ENCODE peak calls at places on chromosomes 1 and 21, in ten cellular contexts. Z is psoas muscle; M is CD8-positive, alpha-beta T cell; R is body of pancreas; P is MM.1S; G is stomach; D is Panc1; H is mesenchymal stem cell; E is CD8-positive, alpha-beta memory T cell; J is OCI-LY7. A is an unnamed sample.

GRCh38 chr1:11156441-11156840 is 32.7 kb upstream of the ANGPTL7 start:
- DNase-seq in Z (no peak), M (no peak), R (no peak), P (no peak), G (no peak), D (no peak), H (no peak), E (no peak), J (no peak), A (no peak)

GRCh38 chr1:5109652-5110051 is 455.2 kb downstream of the AJAP1 start:
- DNase-seq in Z (no peak), M (no peak), R (no peak), P (no peak), G (no peak), D (no peak), H (no peak), E (no peak), J (no peak), A (no peak)

GRCh38 chr1:202958544-202959275 is 598 bp upstream of the ADIPOR1 start:
- DNase-seq in Z (no peak), M (peak; percentile 44), R (no peak), P (peak; percentile 25), G (no peak), D (no peak), H (no peak), E (no peak), J (no peak), A (no peak)

GRCh38 chr1:157542676-157543075 is 9.6 kb downstream of the FCRL5 start:
- DNase-seq in Z (no peak), M (no peak), R (no peak), P (no peak), G (no peak), D (no peak), H (no peak), E (no peak), J (no peak), A (no peak)

GRCh38 chr1:213138391-213138790 is 87.3 kb downstream of the RPS6KC1 start:
- DNase-seq in Z (no peak), M (no peak), R (no peak), P (no peak), G (no peak), D (no peak), H (no peak), E (no peak), J (no peak), A (no peak)

GRCh38 chr21:25938673-25939395 is 204.1 kb downstream of the GABPA start:
- DNase-seq in Z (no peak), M (no peak), R (no peak), P (no peak), G (peak; percentile 51), D (no peak), H (peak; percentile 22), E (no peak), J (no peak), A (peak; percentile 81)

GRCh38 chr1:16925635-16926490 is 4.1 kb downstream of the CROCC start:
- DNase-seq in Z (peak; percentile 14), M (no peak), R (no peak), P (no peak), G (no peak), D (no peak), H (no peak), E (no peak), J (no peak), A (no peak)

GRCh38 chr1:14849038-14849437 is 250.6 kb downstream of the KAZN start:
- DNase-seq in Z (no peak), M (no peak), R (no peak), P (no peak), G (no peak), D (no peak), H (no peak), E (no peak), J (no peak), A (no peak)

DNA sequence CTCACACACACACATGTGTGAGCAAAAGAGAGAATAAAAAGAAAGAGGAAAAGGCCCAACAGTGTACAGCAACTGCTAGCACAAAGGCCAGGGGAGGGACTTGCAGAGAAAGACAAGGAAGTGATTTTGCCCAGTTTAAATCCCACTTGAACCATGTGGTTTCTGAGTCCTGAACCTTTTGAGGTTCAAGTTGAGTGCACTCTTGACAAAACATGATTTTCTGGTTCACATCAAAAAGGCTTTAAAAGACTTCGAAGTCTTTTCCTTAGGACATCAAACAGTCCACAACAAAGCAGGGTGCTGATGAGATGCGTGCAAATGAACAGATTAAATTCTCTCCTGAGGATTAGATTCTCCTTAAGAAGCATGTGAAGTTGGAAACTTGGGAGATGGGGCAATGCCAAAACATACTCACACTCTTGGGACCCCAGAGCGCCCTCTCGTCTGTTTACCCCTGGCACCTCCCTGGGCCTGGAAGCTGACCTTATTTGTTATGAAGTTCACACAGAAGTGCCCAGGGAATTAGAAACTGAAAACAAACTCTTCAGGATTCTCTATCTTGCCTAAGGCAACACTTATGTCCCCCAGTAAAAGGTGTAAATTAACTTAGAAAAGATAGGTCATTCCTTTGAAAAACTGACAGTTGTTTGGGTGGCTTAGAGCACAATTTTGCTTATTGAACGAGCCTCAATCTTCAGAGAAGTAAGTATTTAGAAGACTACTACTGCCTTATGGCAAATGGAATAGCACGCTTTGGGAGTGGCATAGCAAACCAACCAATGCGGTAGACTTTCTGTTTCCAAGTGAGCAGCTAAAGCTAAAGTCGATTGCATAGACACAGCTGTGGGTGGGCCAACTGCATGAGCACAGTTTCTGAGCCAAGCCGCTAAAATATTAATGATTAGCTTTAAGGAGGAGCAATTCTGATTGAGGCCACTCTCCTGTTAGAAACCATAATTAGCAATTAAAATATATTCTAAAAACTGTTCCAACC is 31.6 kb downstream of the RNF220 start:
- DNase-seq in Z (no peak), M (no peak), R (no peak), P (no peak), G (no peak), D (no peak), H (no peak), E (no peak), J (no peak), A (no peak)
- H3K27ac ChIP-seq in Z (no peak overlapping the region), M (no peak overlapping the region), R (no peak overlapping the region), P (no peak overlapping the region), G (no peak overlapping the region), D (peak overlapping the region; percentile 86), H (no peak overlapping the region), E (no peak overlapping the region), J (no peak overlapping the region), A (no peak overlapping the region)

GRCh38 chr1:34779962-34780361 is 1.1 kb upstream of the GJB3 start:
- DNase-seq in Z (no peak), M (no peak), R (no peak), P (no peak), G (no peak), D (no peak), H (no peak), E (no peak), J (no peak), A (no peak)

GRCh38 chr1:34781071-34781843 is at the start of gene GJB3:
- DNase-seq in Z (no peak), M (no peak), R (no peak), P (no peak), G (no peak), D (no peak), H (no peak), E (no peak), J (no peak), A (no peak)

GRCh38 chr1:34779526-34779925 is 1.5 kb upstream of the GJB3 start:
- DNase-seq in Z (no peak), M (no peak), R (no peak), P (no peak), G (no peak), D (no peak), H (no peak), E (no peak), J (no peak), A (no peak)

GRCh38 chr1:34781844-34782391 is 904 bp downstream of the GJB3 start:
- DNase-seq in Z (no peak), M (no peak), R (no peak), P (no peak), G (peak; percentile 58), D (no peak), H (no peak), E (no peak), J (no peak), A (no peak)

GRCh38 chr1:34780528-34780927 is 486 bp upstream of the GJB3 start:
- DNase-seq in Z (no peak), M (no peak), R (no peak), P (no peak), G (no peak), D (no peak), H (no peak), E (no peak), J (no peak), A (no peak)
- H3K4me3 ChIP-seq in Z (no peak overlapping the region), M (no peak overlapping the region), R (no peak overlapping the region), P (no peak overlapping the region), G (no peak overlapping the region), D (no peak overlapping the region), H (no peak overlapping the region), E (no peak overlapping the region), J (no peak overlapping the region), A (peak overlapping the region; percentile 46)

GRCh38 chr1:94237291-94238226 is at the start of gene ARHGAP29:
- DNase-seq in Z (peak; percentile 82), M (peak; percentile 31), R (peak; percentile 89), P (peak; percentile 75), G (peak; percentile 88), D (no peak), H (peak; percentile 69), E (no peak), J (peak; percentile 40), A (no peak)
- H3K4me1 ChIP-seq in Z (peaks cover 10% of the 10 kb centered on the region), M (peaks cover 5% of the 10 kb centered on the region), R (peaks cover 17% of the 10 kb centered on the region), P (no peaks in the 10 kb centered on the region), G (no peaks in the 10 kb centered on the region), D (peaks cover 36% of the 10 kb centered on the region), H (no peaks in the 10 kb centered on the region), E (no peaks in the 10 kb centered on the region), J (peaks cover 6% of the 10 kb centered on the region), A (peaks cover 22% of the 10 kb centered on the region)

GRCh38 chr1:85279463-85280080 is 3.1 kb upstream of the BCL10 start:
- DNase-seq in Z (no peak), M (no peak), R (no peak), P (no peak), G (no peak), D (no peak), H (no peak), E (no peak), J (peak; percentile 22), A (no peak)

GRCh38 chr1:85278853-85279314 is 2.5 kb upstream of the BCL10 start:
- DNase-seq in Z (no peak), M (no peak), R (no peak), P (no peak), G (peak; percentile 53), D (peak; percentile 99), H (peak; percentile 97), E (no peak), J (no peak), A (no peak)

GRCh38 chr1:85277027-85277625 is 694 bp upstream of the BCL10 start:
- DNase-seq in Z (no peak), M (no peak), R (no peak), P (no peak), G (no peak), D (no peak), H (no peak), E (no peak), J (no peak), A (no peak)

GRCh38 chr1:85276290-85277026 is at the start of gene BCL10:
- DNase-seq in Z (peak; percentile 99), M (peak; percentile 98), R (peak; percentile 99), P (peak; percentile 98), G (peak; percentile 99), D (peak; percentile 100), H (peak; percentile 99), E (peak; percentile 97), J (peak; percentile 98), A (peak; percentile 99)

DNA sequence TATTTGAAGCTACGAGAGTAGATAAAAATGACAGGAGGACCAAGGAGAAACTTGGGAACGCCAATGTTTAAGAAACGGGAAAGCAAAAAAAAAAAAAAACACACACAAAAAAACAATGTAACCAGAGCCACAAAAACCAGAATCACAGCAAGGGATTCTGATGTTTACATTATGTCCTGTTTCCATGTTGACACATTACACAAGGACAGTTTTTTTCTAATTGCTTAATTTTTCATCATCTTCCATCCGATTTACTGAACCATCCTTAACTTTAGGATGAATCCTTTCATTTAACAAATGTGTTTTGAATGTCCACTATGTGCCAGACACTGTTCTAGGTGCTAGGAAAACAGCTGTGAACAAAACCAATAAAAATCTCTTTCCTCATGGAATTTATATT is 1.4 kb upstream of the BCL10 start:
- DNase-seq in Z (no peak), M (no peak), R (no peak), P (no peak), G (no peak), D (no peak), H (peak; percentile 68), E (no peak), J (no peak), A (no peak)
- H3K27ac ChIP-seq in Z (no peak overlapping the region), M (no peak overlapping the region), R (no peak overlapping the region), P (no peak overlapping the region), G (peak overlapping the region; percentile 91), D (peak overlapping the region; percentile 84), H (no peak overlapping the region), E (no peak overlapping the region), J (no peak overlapping the region), A (peak overlapping the region; percentile 94)

A was measured in vagina.